ENCODE peak calls at places on chromosomes 13 and 19, in four cellular contexts. One of them, this sample, is unnamed.

GRCh38 chr19:7471696-7472620 is 16.9 kb downstream of the PEX11G start:
- DNase-seq in K562: no peak
- DNase-seq in GM12878: no peak
- DNase-seq in HepG2: no peak
- DNase-seq in this sample: no peak

GRCh38 chr19:36963262-36963661 is 47.1 kb downstream of the ZNF568 start:
- DNase-seq in K562: no peak
- DNase-seq in GM12878: no peak
- DNase-seq in HepG2: no peak
- DNase-seq in this sample: no peak

GRCh38 chr19:5343848-5344247 is 3.2 kb upstream of the PTPRS start:
- DNase-seq in HepG2: peak; percentile 85
- DNase-seq in K562: no peak
- DNase-seq in GM12878: no peak
- DNase-seq in this sample: no peak

GRCh38 chr19:18657590-18658365 is 20.9 kb downstream of the KLHL26 start:
- DNase-seq in K562: peak; percentile 42
- DNase-seq in HepG2: no peak
- DNase-seq in GM12878: no peak
- DNase-seq in this sample: no peak

GRCh38 chr13:95137096-95137495 is 164.2 kb downstream of the ABCC4 start:
- DNase-seq in GM12878: no peak
- DNase-seq in HepG2: no peak
- DNase-seq in K562: no peak
- DNase-seq in this sample: no peak

GRCh38 chr13:77509221-77509620 is 26.3 kb upstream of the SCEL start:
- DNase-seq in K562: no peak
- DNase-seq in GM12878: no peak
- DNase-seq in HepG2: no peak
- DNase-seq in this sample: no peak

GRCh38 chr13:85170372-85170771 is 628.8 kb downstream of the SLITRK6 start:
- DNase-seq in GM12878: no peak
- DNase-seq in K562: no peak
- DNase-seq in HepG2: no peak
- DNase-seq in this sample: no peak

GRCh38 chr19:54206831-54207177 is 6.1 kb downstream of the RPS9 start:
- DNase-seq in HepG2: no peak
- DNase-seq in K562: no peak
- DNase-seq in GM12878: no peak
- DNase-seq in this sample: no peak

GRCh38 chr19:7215176-7215575 is 79.0 kb downstream of the INSR start:
- DNase-seq in GM12878: no peak
- DNase-seq in K562: no peak
- DNase-seq in HepG2: no peak
- DNase-seq in this sample: no peak

GRCh38 chr19:8305798-8306197 is 2.4 kb downstream of the CD320 start:
- DNase-seq in K562: no peak
- DNase-seq in GM12878: no peak
- DNase-seq in HepG2: no peak
- DNase-seq in this sample: no peak

GRCh38 chr19:17184381-17184841 is 30.7 kb upstream of the USE1 start:
- DNase-seq in K562: no peak
- DNase-seq in HepG2: no peak
- DNase-seq in GM12878: no peak
- DNase-seq in this sample: no peak

GRCh38 chr13:97905517-97905916 is 48.0 kb upstream of the IPO5 start:
- DNase-seq in HepG2: no peak
- DNase-seq in K562: no peak
- DNase-seq in GM12878: no peak
- DNase-seq in this sample: no peak

GRCh38 chr19:8615813-8616596 is 5.5 kb upstream of the ADAMTS10 start:
- DNase-seq in K562: peak; percentile 73
- DNase-seq in GM12878: no peak
- DNase-seq in HepG2: peak; percentile 62
- DNase-seq in this sample: peak; percentile 70

GRCh38 chr19:45473366-45474190 is 5.8 kb downstream of the FOSB start:
- DNase-seq in GM12878: no peak
- DNase-seq in K562: no peak
- DNase-seq in HepG2: no peak
- DNase-seq in this sample: no peak

GRCh38 chr13:74068471-74068870 is 65.7 kb downstream of the KLF12 start:
- DNase-seq in HepG2: no peak
- DNase-seq in K562: no peak
- DNase-seq in GM12878: no peak
- DNase-seq in this sample: no peak

GRCh38 chr19:12801466-12802266 is at the start of the genes PRDX2 and THSD8:
- DNase-seq in HepG2: peak; percentile 53
- DNase-seq in K562: peak; percentile 93
- DNase-seq in GM12878: no peak
- DNase-seq in this sample: peak; percentile 86

GRCh38 chr19:22622901-22623840 is 11.0 kb upstream of the ZNF492 start:
- DNase-seq in HepG2: no peak
- DNase-seq in K562: no peak
- DNase-seq in GM12878: no peak
- DNase-seq in this sample: no peak

GRCh38 chr19:4474504-4475136 is 2.5 kb downstream of the HDGFL2 start:
- DNase-seq in K562: peak; percentile 31
- DNase-seq in HepG2: no peak
- DNase-seq in GM12878: no peak
- DNase-seq in this sample: peak; percentile 80

GRCh38 chr19:58559275-58560006 is 1.0 kb upstream of the UBE2M start:
- DNase-seq in K562: peak; percentile 97
- DNase-seq in HepG2: peak; percentile 92
- DNase-seq in GM12878: peak; percentile 76
- DNase-seq in this sample: peak; percentile 87
- TF ChIP-seq TARDBP in K562: peak; percentile 61
- TF ChIP-seq TARDBP in HepG2: peak; percentile 61
- TF ChIP-seq TARDBP in GM12878: no peak
- TF ChIP-seq TARDBP in this sample: no peak

DNA sequence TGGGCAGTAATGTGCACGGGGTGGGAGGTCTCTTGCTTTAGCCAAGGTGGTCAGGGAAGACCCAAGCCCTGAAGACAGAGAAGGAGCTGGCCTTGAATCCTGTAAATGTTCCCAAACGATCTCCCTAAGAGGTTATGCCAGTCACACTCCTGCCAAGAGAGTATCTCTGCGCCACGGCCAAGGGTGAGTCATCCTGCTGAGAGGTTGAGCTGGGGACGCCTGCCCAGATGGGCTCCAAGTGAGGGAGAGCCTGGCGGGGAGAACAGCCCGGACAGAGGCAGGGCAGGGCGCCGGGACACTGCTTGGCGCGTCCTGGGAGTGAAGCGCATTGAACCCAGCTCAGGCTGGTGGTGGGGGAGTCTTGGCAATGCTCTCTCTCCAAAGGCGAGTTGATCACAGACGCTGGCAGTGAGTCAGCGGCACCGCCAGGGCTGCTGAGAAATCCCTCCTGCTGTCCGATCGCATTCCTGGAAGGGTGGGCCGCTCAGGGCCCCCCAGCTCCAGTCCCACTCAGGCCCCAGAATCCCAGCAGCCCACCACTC is 16.4 kb downstream of the SULT2B1 start:
- DNase-seq in K562: peak; percentile 62
- DNase-seq in GM12878: no peak
- DNase-seq in HepG2: peak; percentile 61
- DNase-seq in this sample: no peak
- TF ChIP-seq TARDBP in K562: no peak
- TF ChIP-seq TARDBP in GM12878: no peak
- TF ChIP-seq TARDBP in HepG2: no peak
- TF ChIP-seq TARDBP in this sample: no peak

DNA sequence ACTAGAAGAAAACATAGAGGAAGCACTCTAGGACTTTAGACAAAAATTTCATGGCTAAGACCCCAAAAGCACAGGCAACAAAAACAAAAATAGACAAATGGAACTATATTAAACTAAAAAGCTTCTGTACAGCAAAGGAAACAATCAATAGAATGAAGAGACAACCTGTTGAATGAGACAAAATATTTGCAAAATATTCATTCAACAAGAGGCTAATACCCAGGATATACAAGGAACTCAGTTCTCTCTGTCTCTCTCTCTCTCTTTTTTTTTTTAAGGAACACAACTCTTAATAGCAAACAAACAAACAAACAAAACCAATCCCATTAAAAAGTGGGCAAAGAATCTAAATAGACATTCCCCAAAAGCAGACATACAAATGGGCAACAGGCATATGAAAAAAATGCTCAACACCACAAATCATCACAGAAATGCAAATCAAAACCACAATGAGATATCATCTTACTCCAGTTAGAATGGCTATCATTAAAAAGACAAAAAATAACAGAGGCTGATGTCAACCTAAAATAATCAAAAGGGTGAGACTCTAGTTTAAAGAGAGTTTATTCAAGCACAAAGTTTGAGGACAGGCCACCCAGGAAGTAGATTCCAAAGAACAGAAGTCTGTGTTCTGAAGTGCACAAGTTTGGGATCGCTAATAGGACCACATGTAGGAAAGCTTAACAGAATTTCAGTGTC is 27.1 kb upstream of the SLC7A9 start:
- DNase-seq in GM12878: no peak
- DNase-seq in K562: no peak
- DNase-seq in HepG2: no peak
- DNase-seq in this sample: no peak
- TF ChIP-seq TARDBP in GM12878: no peak
- TF ChIP-seq TARDBP in K562: no peak
- TF ChIP-seq TARDBP in HepG2: no peak
- TF ChIP-seq TARDBP in this sample: no peak

GRCh38 chr13:32825481-32825880 is 190.7 kb upstream of the KL start:
- DNase-seq in GM12878: no peak
- DNase-seq in K562: no peak
- DNase-seq in HepG2: no peak
- DNase-seq in this sample: no peak

GRCh38 chr13:32829269-32829668 is 187.0 kb upstream of the KL start:
- DNase-seq in K562: no peak
- DNase-seq in HepG2: no peak
- DNase-seq in GM12878: no peak
- DNase-seq in this sample: no peak

GRCh38 chr13:32830632-32831031 is 185.6 kb upstream of the KL start:
- DNase-seq in K562: no peak
- DNase-seq in HepG2: no peak
- DNase-seq in GM12878: no peak
- DNase-seq in this sample: no peak

GRCh38 chr13:32828711-32829110 is 187.5 kb upstream of the KL start:
- DNase-seq in GM12878: no peak
- DNase-seq in HepG2: no peak
- DNase-seq in K562: no peak
- DNase-seq in this sample: no peak

DNA sequence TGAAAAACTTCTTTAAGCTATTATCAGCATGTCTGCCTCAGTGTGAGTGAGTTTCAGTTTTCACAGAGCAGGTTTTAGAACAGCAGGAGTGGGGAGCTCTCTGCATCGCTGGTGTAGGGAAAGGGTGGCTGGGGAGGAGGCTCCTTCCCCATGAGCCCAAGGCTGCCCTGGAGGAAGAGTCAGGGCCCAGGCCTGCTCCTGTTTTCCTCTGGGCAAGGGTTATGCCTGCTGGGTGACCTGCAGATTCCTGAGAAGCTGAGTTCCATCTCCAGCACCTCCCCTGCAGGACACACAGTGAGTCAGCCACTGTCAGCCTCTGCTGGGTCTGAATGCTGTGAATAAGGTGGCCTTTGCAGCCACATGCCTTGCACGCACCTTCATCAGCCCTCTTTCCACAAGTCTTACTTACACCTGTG is 186.5 kb upstream of the KL start:
- DNase-seq in HepG2: no peak
- DNase-seq in GM12878: no peak
- DNase-seq in K562: no peak
- DNase-seq in this sample: no peak
- TF ChIP-seq TARDBP in HepG2: no peak
- TF ChIP-seq TARDBP in GM12878: no peak
- TF ChIP-seq TARDBP in K562: no peak
- TF ChIP-seq TARDBP in this sample: no peak

DNA sequence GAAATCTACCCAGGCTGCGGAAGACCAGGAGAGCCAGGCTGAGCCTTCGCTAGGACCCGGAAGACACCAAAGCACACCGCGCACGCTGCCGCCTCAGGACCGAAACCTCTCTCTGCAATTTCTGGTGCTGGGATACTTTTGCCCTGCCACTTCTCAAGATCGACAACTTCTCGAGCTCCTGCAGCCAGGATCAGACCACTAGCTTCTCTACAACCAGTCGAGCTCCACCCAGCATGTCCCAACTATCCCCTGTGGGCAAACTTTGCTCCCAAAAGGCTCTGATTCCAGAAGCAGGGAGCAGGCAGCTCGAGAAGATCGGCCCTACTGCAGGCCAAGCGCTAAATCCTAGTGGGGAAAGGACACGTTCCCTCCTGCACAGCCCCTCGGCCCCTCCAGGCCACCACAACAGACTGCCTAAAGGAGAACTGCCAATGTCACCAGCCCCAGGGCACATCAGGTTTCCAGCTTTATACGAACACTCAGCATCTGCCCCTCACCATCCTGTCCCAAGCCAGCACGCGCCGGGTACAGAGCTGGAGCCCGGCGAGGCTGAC is 981 bp downstream of the AKAP8 start:
- DNase-seq in HepG2: peak; percentile 34
- DNase-seq in GM12878: no peak
- DNase-seq in K562: peak; percentile 77
- DNase-seq in this sample: peak; percentile 51
- TF ChIP-seq TARDBP in HepG2: peak; percentile 25
- TF ChIP-seq TARDBP in GM12878: no peak
- TF ChIP-seq TARDBP in K562: no peak
- TF ChIP-seq TARDBP in this sample: no peak

DNA sequence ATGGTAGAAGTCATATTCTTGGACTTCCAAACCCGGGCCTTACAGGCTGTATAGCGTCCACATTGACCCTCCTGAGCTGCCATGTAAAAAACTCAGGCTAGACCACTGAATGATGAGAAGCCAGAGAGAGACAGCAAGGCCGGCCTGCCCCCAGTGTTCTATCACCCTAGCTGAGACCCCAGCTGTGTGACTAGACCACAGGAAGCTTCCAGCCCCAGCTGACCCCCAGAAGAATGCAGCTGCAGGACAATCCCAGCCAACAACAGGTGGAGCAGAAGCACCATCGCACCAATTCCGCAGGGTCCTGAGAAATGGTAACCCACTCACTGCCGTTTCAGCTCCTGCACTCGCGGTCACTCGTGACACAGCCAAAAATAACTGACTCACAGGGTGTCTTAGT is 2.9 kb upstream of the ATP11A start:
- DNase-seq in HepG2: no peak
- DNase-seq in GM12878: no peak
- DNase-seq in K562: no peak
- DNase-seq in this sample: no peak
- TF ChIP-seq TARDBP in HepG2: no peak
- TF ChIP-seq TARDBP in GM12878: no peak
- TF ChIP-seq TARDBP in K562: no peak
- TF ChIP-seq TARDBP in this sample: no peak